ENCODE peak calls at places on chromosome 19, in six cellular contexts. Z is heart left ventricle; F is SJCRH30; M is cardiac muscle cell; K is hepatocyte; R is CD4-positive, alpha-beta memory T cell. V is an unnamed sample.
A peak's percentile ranks its signal among the peaks of the same experiment; 100 is the strongest.

GRCh38 chr19:27971071-27971470 is 1241.9 kb downstream of the UQCRFS1 start:
- DNase-seq in Z (no peak), F (peak; percentile 16), M (peak; percentile 3), K (peak; percentile 34), R (no peak), V (no peak)

GRCh38 chr19:18416778-18417249 is 2.4 kb upstream of the SSBP4 start:
- DNase-seq in Z (peak; percentile 95), F (peak; percentile 87), M (peak; percentile 96), K (peak; percentile 94), R (peak; percentile 64), V (peak; percentile 69)

GRCh38 chr19:33005440-33005839 is 33.4 kb downstream of the FAAP24 start:
- DNase-seq in Z (no peak), F (no peak), M (no peak), K (no peak), R (no peak), V (no peak)

GRCh38 chr19:48616491-48617056 is 1.7 kb upstream of the FAM83E start:
- DNase-seq in Z (no peak), F (no peak), M (no peak), K (no peak), R (no peak), V (no peak)

GRCh38 chr19:51921949-51922348 is 5.3 kb upstream of the ZNF613 start:
- DNase-seq in Z (no peak), F (peak; percentile 7), M (no peak), K (no peak), R (no peak), V (no peak)

GRCh38 chr19:4414800-4415251 is 12.4 kb downstream of the CHAF1A start:
- DNase-seq in Z (no peak), F (no peak), M (peak; percentile 60), K (no peak), R (no peak), V (no peak)

GRCh38 chr19:27776020-27776419 is 1436.9 kb downstream of the UQCRFS1 start:
- DNase-seq in Z (no peak), F (peak; percentile 24), M (peak; percentile 60), K (no peak), R (no peak), V (no peak)

GRCh38 chr19:41355802-41356201 is 2.1 kb upstream of the TGFB1 start:
- DNase-seq in Z (no peak), F (no peak), M (no peak), K (no peak), R (no peak), V (no peak)

GRCh38 chr19:17243854-17244617 is 1.7 kb downstream of the NR2F6 start:
- DNase-seq in Z (peak; percentile 74), F (peak; percentile 76), M (peak; percentile 54), K (peak; percentile 73), R (no peak), V (peak; percentile 70)

GRCh38 chr19:28615546-28615916 is 597.4 kb downstream of the UQCRFS1 start:
- DNase-seq in Z (no peak), F (no peak), M (no peak), K (no peak), R (no peak), V (no peak)

GRCh38 chr19:50377517-50377916 is 1.3 kb downstream of the NR1H2 start:
- DNase-seq in Z (no peak), F (no peak), M (no peak), K (no peak), R (no peak), V (no peak)

GRCh38 chr19:43462383-43462782 is 3.0 kb downstream of the LYPD3 start:
- DNase-seq in Z (no peak), F (no peak), M (no peak), K (no peak), R (no peak), V (no peak)

GRCh38 chr19:41887711-41888382 is 4.9 kb downstream of the ARHGEF1 start:
- DNase-seq in Z (peak; percentile 31), F (no peak), M (peak; percentile 46), K (peak; percentile 87), R (peak; percentile 80), V (no peak)

GRCh38 chr19:42879613-42880012 is at the start of gene PSG1:
- DNase-seq in Z (no peak), F (no peak), M (no peak), K (no peak), R (no peak), V (no peak)

GRCh38 chr19:48961673-48962028 is 3.5 kb upstream of the FTL start:
- DNase-seq in Z (no peak), F (no peak), M (no peak), K (no peak), R (no peak), V (no peak)

GRCh38 chr19:29262085-29262484 is 49.1 kb upstream of the UQCRFS1 start:
- DNase-seq in Z (no peak), F (no peak), M (no peak), K (no peak), R (no peak), V (no peak)

GRCh38 chr19:23345838-23346237 is 49.4 kb downstream of the ZNF91 start:
- DNase-seq in Z (no peak), F (no peak), M (no peak), K (no peak), R (no peak), V (no peak)

DNA sequence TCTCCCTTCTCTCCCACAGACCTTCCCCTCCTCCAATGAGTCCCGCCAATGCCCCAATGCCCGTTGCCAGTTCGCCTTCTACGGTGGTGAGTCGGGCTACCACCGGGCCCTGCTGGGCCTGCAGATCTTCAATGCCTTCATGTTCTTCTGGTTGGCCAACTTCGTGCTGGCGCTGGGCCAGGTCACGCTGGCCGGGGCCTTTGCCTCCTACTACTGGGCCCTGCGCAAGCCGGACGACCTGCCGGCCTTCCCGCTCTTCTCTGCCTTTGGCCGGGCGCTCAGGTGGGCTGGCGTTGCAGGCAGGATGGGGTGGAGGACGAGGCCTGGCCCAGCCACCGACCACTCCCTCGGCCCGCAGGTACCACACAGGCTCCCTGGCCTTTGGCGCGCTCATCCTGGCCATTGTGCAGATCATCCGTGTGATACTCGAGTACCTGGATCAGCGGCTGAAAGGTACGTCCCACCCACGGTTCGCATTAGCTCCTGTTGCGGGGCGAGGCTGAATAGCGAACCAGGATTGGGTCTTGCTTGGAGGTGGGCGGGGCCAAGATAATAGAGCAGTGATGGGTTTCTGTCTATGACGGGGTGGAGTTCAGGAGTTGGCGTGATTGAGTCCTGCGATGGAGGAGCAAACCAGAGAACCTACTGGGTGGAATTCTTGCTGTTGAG is 11.1 kb downstream of the SLC44A2 start:
- DNase-seq in Z (no peak), F (no peak), M (no peak), K (no peak), R (no peak), V (no peak)
- H3K4me1 ChIP-seq in Z (no peaks in the 10 kb centered on the region), F (no peaks in the 10 kb centered on the region), M (no peaks in the 10 kb centered on the region), K (no peaks in the 10 kb centered on the region), R (no peaks in the 10 kb centered on the region), V (peaks cover 7% of the 10 kb centered on the region)

GRCh38 chr19:1613808-1614570 is 8.7 kb upstream of the UQCR11 start:
- DNase-seq in Z (no peak), F (no peak), M (no peak), K (no peak), R (no peak), V (no peak)

GRCh38 chr19:1610579-1610978 is 5.3 kb upstream of the UQCR11 start:
- DNase-seq in Z (no peak), F (no peak), M (no peak), K (no peak), R (no peak), V (no peak)

GRCh38 chr19:1609680-1610474 is 4.6 kb upstream of the UQCR11 start:
- DNase-seq in Z (no peak), F (no peak), M (no peak), K (no peak), R (no peak), V (no peak)

GRCh38 chr19:1611353-1611752 is 6.1 kb upstream of the UQCR11 start:
- DNase-seq in Z (no peak), F (no peak), M (no peak), K (no peak), R (no peak), V (no peak)

DNA sequence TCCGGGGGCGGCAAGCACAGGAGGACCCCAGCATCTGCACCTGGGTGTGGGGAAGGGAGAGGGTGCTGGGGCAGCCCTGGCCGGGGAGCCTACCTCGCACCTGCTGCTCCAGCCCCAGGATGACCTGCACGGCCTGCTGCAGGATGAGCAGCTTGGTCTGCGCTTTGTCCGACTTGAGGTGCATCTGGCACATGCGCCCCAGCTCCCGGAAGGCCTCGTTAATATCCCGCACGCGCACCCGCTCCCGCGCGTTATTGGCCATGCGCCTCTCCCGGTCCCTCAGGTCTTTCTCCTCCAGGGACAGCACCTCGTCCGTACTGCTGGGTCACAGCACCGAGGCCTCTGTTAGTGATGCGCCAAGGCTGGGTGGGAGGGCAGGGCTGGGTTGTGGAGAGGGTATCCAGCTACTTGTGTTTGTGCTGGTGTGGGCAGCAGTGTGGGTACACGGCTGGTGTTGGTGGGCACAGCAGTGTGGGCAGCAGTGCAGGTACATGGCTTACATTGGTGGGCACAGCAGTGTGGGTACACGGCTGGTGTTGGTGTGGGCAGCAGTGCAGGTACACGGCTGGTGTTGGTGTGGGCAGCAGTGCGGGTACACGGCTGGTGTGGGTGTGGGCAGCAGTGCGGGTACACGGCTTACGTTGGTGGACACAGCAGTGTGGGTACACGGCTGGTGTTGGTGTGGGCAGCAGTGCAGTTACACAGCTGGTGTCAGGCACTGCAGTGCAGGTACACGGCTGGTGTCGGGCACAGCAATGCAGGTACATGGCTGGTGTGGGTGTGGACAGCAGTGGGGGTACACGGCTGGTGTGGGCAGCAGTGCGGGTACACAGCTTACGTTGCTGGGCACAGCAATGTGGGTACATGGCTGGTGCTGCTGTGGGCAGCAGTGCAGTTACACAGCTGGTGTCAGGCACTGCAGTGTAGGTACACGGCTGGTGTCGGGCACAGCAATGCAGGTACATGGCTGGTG is 7.1 kb upstream of the UQCR11 start:
- DNase-seq in Z (no peak), F (no peak), M (no peak), K (no peak), R (no peak), V (no peak)
- H3K4me1 ChIP-seq in Z (peaks cover 5% of the 10 kb centered on the region), F (no peaks in the 10 kb centered on the region), M (no peaks in the 10 kb centered on the region), K (no peaks in the 10 kb centered on the region), R (peaks cover 37% of the 10 kb centered on the region), V (no peaks in the 10 kb centered on the region)

DNA sequence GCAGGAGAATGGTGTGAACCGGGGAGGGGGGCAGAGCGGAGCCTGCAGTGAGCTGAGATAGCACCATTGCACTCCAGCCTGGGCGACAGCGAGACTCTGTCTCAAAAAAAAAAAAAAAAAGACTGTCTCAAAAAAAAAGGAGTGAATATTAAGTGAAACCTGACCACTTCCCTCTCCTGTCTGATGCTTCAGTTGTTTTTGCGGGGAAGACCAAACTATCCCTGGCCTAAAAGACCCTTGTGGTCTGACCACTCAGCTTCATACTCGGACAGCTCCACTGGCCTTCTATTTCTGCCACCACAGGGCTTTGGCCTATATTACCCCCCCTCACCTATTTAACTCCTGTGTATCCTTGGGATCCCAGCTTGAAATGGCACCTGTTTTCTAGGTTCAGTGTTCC is 2.3 kb downstream of the CLASRP start:
- DNase-seq in Z (no peak), F (no peak), M (no peak), K (no peak), R (no peak), V (no peak)
- H3K4me1 ChIP-seq in Z (peaks cover 40% of the 10 kb centered on the region), F (peaks cover 8% of the 10 kb centered on the region), M (peaks cover 6% of the 10 kb centered on the region), K (peaks cover 10% of the 10 kb centered on the region), R (peaks cover 37% of the 10 kb centered on the region), V (peaks cover 25% of the 10 kb centered on the region)

DNA sequence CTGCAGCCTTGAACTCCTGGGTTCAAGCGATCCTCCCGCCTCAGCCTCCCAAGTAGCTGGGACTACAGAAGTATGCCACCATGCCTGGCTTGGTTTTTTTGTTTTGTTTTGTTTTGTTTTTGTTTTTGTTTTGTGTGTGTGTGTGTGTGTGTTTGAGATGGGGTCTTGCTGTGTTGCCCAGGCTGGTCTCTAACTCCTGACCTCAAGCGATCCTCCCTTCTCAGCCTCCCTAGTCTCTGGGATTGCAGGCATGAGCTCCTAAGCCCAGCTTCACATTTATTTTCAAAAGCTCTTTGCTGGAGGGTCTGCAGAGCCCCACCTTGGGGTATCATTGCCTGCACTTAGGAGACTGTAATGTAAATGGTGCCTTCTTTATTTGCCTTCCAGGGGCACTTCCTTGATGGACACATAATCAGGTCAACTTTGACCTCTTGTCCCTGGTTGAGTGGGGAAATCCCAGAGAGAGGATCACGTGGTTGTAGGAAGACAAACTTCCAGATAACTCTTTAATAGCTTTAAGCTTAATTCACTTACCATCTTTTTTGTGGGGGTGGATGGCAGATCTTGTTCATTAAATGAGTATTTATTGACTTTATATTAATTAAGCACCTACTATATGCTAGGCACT is 72.9 kb upstream of the NPAS1 start:
- DNase-seq in Z (no peak), F (no peak), M (no peak), K (no peak), R (no peak), V (no peak)
- H3K4me1 ChIP-seq in Z (peaks cover 52% of the 10 kb centered on the region), F (peaks cover 21% of the 10 kb centered on the region), M (peaks cover 15% of the 10 kb centered on the region), K (peaks cover 34% of the 10 kb centered on the region), R (peaks cover 72% of the 10 kb centered on the region), V (peaks cover 77% of the 10 kb centered on the region)

V was measured in gastrocnemius medialis.